ENCODE peak calls at places on chromosome 18, in eight cellular contexts. Y, C, K, B, Q, G, L and E are unnamed samples.

GRCh38 chr18:79948719-79949411 is 2.6 kb downstream of the SLC66A2 start:
- DNase-seq in L (no peak), K (no peak), Q (no peak), B (no peak), Y (no peak), C (no peak), G (peak; percentile 56), E (no peak)

GRCh38 chr18:55763298-55763697 is 175.3 kb upstream of the TCF4 start:
- DNase-seq in C (peak; percentile 59), L (no peak), B (no peak), Q (peak; percentile 28), Y (no peak), G (no peak), K (peak; percentile 75), E (no peak)

GRCh38 chr18:79466591-79466990 is 70.9 kb downstream of the NFATC1 start:
- DNase-seq in K (no peak), Y (no peak), C (no peak), L (no peak), G (no peak), Q (no peak), B (no peak), E (peak; percentile 78)

GRCh38 chr18:54774423-54774822 is 53.9 kb upstream of the RAB27B start:
- DNase-seq in C (no peak), L (no peak), B (no peak), G (no peak), Q (no peak), K (no peak), Y (no peak), E (no peak)

GRCh38 chr18:73739098-73739497 is 408.5 kb downstream of the FBXO15 start:
- DNase-seq in K (peak; percentile 58), C (no peak), G (no peak), L (no peak), B (no peak), Y (peak; percentile 41), Q (no peak), E (no peak)

GRCh38 chr18:63887424-63887823 is at the start of gene SERPINB2:
- DNase-seq in G (no peak), B (no peak), C (no peak), K (peak; percentile 97), L (no peak), Q (peak; percentile 27), Y (no peak), E (peak; percentile 14)

GRCh38 chr18:77478619-77479018 is 229.0 kb downstream of the GALR1 start:
- DNase-seq in Y (no peak), C (no peak), K (no peak), L (peak; percentile 5), G (no peak), Q (no peak), B (no peak), E (no peak)

GRCh38 chr18:55252053-55252675 is 292.9 kb upstream of the CCDC68 start:
- DNase-seq in C (no peak), G (no peak), K (no peak), Q (no peak), B (no peak), L (no peak), Y (no peak), E (no peak)

GRCh38 chr18:37537868-37538525 is 27.6 kb downstream of the CELF4 start:
- DNase-seq in B (peak; percentile 37), K (peak; percentile 35), G (peak; percentile 74), Q (peak; percentile 86), Y (peak; percentile 15), C (peak; percentile 87), L (peak; percentile 91), E (peak; percentile 82)

GRCh38 chr18:36212301-36212977 is 25.1 kb downstream of the MOCOS start:
- DNase-seq in Q (no peak), G (peak; percentile 39), L (no peak), K (no peak), C (no peak), B (no peak), Y (peak; percentile 34), E (no peak)

GRCh38 chr18:42437646-42438045 is 482.6 kb downstream of the PIK3C3 start:
- DNase-seq in Y (peak; percentile 89), K (no peak), C (no peak), Q (no peak), G (no peak), L (no peak), B (no peak), E (no peak)

GRCh38 chr18:48455555-48456478 is 46.6 kb upstream of the ZBTB7C start:
- DNase-seq in L (no peak), Y (peak; percentile 97), B (peak; percentile 83), Q (peak; percentile 91), C (peak; percentile 49), G (no peak), K (peak; percentile 90), E (no peak)

GRCh38 chr18:43161528-43161927 is 46.0 kb upstream of the RIT2 start:
- DNase-seq in C (no peak), Q (no peak), B (no peak), L (no peak), K (no peak), G (no peak), Y (peak; percentile 55), E (no peak)

GRCh38 chr18:22563098-22563707 is 145.5 kb upstream of the CTAGE1 start:
- DNase-seq in Y (peak; percentile 84), K (peak; percentile 89), B (peak; percentile 74), G (no peak), C (peak; percentile 89), L (peak; percentile 56), Q (peak; percentile 65), E (peak; percentile 71)

GRCh38 chr18:49459404-49460171 is 857 bp downstream of the DYM start:
- DNase-seq in B (no peak), G (no peak), Y (no peak), Q (no peak), C (no peak), L (peak; percentile 33), K (peak; percentile 33), E (peak; percentile 67)

GRCh38 chr18:3869848-3870247 is 419.9 kb downstream of the TGIF1 start:
- DNase-seq in L (peak; percentile 26), B (peak; percentile 40), K (peak; percentile 62), Q (peak; percentile 7), C (peak; percentile 54), Y (peak; percentile 52), G (no peak), E (no peak)

GRCh38 chr18:31685097-31686082 is 1.0 kb upstream of the B4GALT6 start:
- DNase-seq in C (peak; percentile 90), Q (peak; percentile 84), Y (peak; percentile 42), G (peak; percentile 74), L (peak; percentile 95), K (peak; percentile 53), B (peak; percentile 44), E (peak; percentile 94)

GRCh38 chr18:2135309-2135708 is 436.0 kb downstream of the METTL4 start:
- DNase-seq in Y (no peak), L (no peak), B (no peak), C (no peak), G (no peak), K (no peak), Q (no peak), E (no peak)

GRCh38 chr18:39198376-39198775 is 1632.8 kb upstream of the CELF4 start:
- DNase-seq in Y (peak; percentile 26), K (peak; percentile 82), L (no peak), B (no peak), Q (peak; percentile 49), C (no peak), G (no peak), E (no peak)

GRCh38 chr18:55778731-55779460 is 190.9 kb upstream of the TCF4 start:
- DNase-seq in C (no peak), B (no peak), Y (no peak), L (peak; percentile 45), G (no peak), Q (no peak), K (peak; percentile 86), E (peak; percentile 26)

GRCh38 chr18:56233595-56233994 is 404.8 kb downstream of the TXNL1 start:
- DNase-seq in C (no peak), G (no peak), Y (peak; percentile 79), Q (no peak), L (no peak), K (peak; percentile 71), B (no peak), E (no peak)

GRCh38 chr18:66872277-66872676 is 268.4 kb upstream of the CDH19 start:
- DNase-seq in K (peak; percentile 49), Q (no peak), G (no peak), B (no peak), L (peak; percentile 36), C (peak; percentile 11), Y (peak; percentile 18), E (no peak)
- TF ChIP-seq CTCF in K (no peak), Q (no peak), G (peak; percentile 53), B (no peak), L (peak; percentile 47), C (peak; percentile 38), Y (peak; percentile 32), E (no peak)

GRCh38 chr18:45363258-45363657 is 252.0 kb upstream of the SLC14A2 start:
- DNase-seq in Y (no peak), L (no peak), B (no peak), C (no peak), K (no peak), Q (no peak), G (no peak), E (no peak)
- TF ChIP-seq CTCF in Y (no peak), L (no peak), B (no peak), C (no peak), K (no peak), Q (no peak), G (no peak), E (no peak)

GRCh38 chr18:25279133-25279532 is 72.8 kb downstream of the ZNF521 start:
- DNase-seq in B (no peak), Y (no peak), Q (no peak), K (no peak), L (no peak), C (no peak), G (no peak), E (no peak)

GRCh38 chr18:25279556-25279955 is 72.4 kb downstream of the ZNF521 start:
- DNase-seq in G (no peak), K (no peak), L (no peak), C (no peak), Y (no peak), Q (no peak), B (no peak), E (no peak)

GRCh38 chr18:25275414-25276001 is 76.5 kb downstream of the ZNF521 start:
- DNase-seq in L (no peak), Y (no peak), Q (no peak), C (no peak), B (no peak), K (no peak), G (no peak), E (no peak)

GRCh38 chr18:25278415-25278814 is 73.6 kb downstream of the ZNF521 start:
- DNase-seq in G (no peak), B (no peak), C (no peak), K (no peak), L (no peak), Q (no peak), Y (no peak), E (no peak)

DNA sequence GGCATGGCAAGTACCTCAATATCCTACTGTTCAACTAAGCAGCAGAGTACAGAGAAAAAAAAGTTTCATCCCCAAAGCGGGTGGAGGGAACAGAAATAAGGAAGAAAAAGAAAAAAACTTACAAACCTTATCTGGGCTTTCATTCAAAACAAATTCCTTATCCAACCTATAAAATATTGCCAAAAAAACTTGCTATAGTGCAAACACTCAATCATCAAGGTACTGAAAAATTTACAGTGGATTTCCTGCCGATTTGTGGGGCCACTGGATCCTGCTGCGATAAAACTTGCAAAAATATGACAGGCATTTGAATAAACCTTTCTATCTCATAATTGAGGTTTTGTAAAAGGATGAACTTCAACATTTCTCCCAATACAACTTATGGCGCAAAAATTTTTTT is 77.1 kb downstream of the ZNF521 start:
- DNase-seq in C (no peak), L (no peak), B (no peak), G (no peak), Q (no peak), Y (no peak), K (no peak), E (no peak)
- TF ChIP-seq CTCF in C (no peak), L (no peak), B (no peak), G (no peak), Q (no peak), Y (no peak), K (no peak), E (no peak)

GRCh38 chr18:13165636-13166423 is 52.7 kb upstream of the LDLRAD4 start:
- DNase-seq in G (no peak), Q (no peak), K (no peak), C (no peak), B (no peak), Y (no peak), L (no peak), E (no peak)
- TF ChIP-seq CTCF in G (no peak), Q (no peak), K (no peak), C (no peak), B (no peak), Y (no peak), L (no peak), E (no peak)